ENCODE peak calls at places on chromosomes 3 and 15, in five cellular contexts. U is left ventricle myocardium inferior, V is esophagus muscularis mucosa, D is neural progenitor cell, T is kidney. O is an unnamed sample.

GRCh38 chr3:59820352-59820934 is 770.6 kb upstream of the CFAP20DC start:
- DNase-seq in V (peak), T (no peak), U (no peak), D (no peak), O (no peak)

GRCh38 chr3:151580592-151580991 is 119.7 kb upstream of the IGSF10 start:
- DNase-seq in D (no peak), V (no peak), T (no peak), U (no peak), O (no peak)

GRCh38 chr3:140505256-140505655 is 172.6 kb upstream of the TRIM42 start:
- DNase-seq in V (no peak), D (peak), U (no peak), T (no peak), O (no peak)

GRCh38 chr3:154552338-154552737 is 122.3 kb upstream of the GPR149 start:
- DNase-seq in D (peak), T (no peak), V (no peak), U (no peak), O (no peak)

GRCh38 chr3:125219261-125219701 is 6.7 kb upstream of the SLC12A8 start:
- DNase-seq in V (no peak), U (no peak), D (peak), T (no peak), O (no peak)

GRCh38 chr15:57969355-57969754 is 96.2 kb downstream of the ALDH1A2 start:
- DNase-seq in T (no peak), U (no peak), V (no peak), D (peak), O (no peak)

GRCh38 chr3:43055393-43055792 is 50.5 kb downstream of the POMGNT2 start:
- DNase-seq in V (no peak), D (no peak), T (no peak), U (no peak), O (no peak)

GRCh38 chr3:19920401-19921075 is 13.5 kb downstream of the EFHB start:
- DNase-seq in V (no peak), D (no peak), T (no peak), U (no peak), O (no peak)

GRCh38 chr3:135084404-135084803 is 289.3 kb downstream of the EPHB1 start:
- DNase-seq in T (no peak), V (peak), D (no peak), U (no peak), O (no peak)

GRCh38 chr3:88059380-88060160 is 515 bp downstream of the ZNF654 start:
- DNase-seq in U (no peak), V (peak), D (peak), T (peak), O (no peak)

GRCh38 chr15:97026781-97027180 is 696.3 kb downstream of the NR2F2 start:
- DNase-seq in V (no peak), U (no peak), D (no peak), T (no peak), O (no peak)

GRCh38 chr15:90838066-90838465 is 30.3 kb upstream of the FURIN start:
- DNase-seq in T (no peak), D (no peak), U (no peak), V (no peak), O (no peak)

GRCh38 chr3:189269356-189269755 is 97.6 kb downstream of the TPRG1 start:
- DNase-seq in U (no peak), V (no peak), T (no peak), D (no peak), O (no peak)

GRCh38 chr3:189267981-189268613 is 96.3 kb downstream of the TPRG1 start:
- DNase-seq in D (peak), V (no peak), U (no peak), T (no peak), O (no peak)

GRCh38 chr3:189273736-189274135 is 102.0 kb downstream of the TPRG1 start:
- DNase-seq in V (no peak), U (no peak), D (no peak), T (no peak), O (no peak)

GRCh38 chr3:189272500-189273119 is 100.8 kb downstream of the TPRG1 start:
- DNase-seq in U (no peak), D (peak), V (no peak), T (no peak), O (no peak)

GRCh38 chr3:189270248-189270832 is 98.6 kb downstream of the TPRG1 start:
- DNase-seq in U (peak), V (no peak), D (peak), T (peak), O (no peak)
- TF ChIP-seq CTCF in U (peak), V (peak), D (peak), T (peak), O (peak)

GRCh38 chr3:8500208-8500961 is 1.2 kb upstream of the LMCD1 start:
- DNase-seq in V (no peak), T (no peak), U (no peak), D (peak), O (no peak)
- TF ChIP-seq CTCF in V (no peak), T (no peak), U (no peak), D (peak), O (peak)

DNA sequence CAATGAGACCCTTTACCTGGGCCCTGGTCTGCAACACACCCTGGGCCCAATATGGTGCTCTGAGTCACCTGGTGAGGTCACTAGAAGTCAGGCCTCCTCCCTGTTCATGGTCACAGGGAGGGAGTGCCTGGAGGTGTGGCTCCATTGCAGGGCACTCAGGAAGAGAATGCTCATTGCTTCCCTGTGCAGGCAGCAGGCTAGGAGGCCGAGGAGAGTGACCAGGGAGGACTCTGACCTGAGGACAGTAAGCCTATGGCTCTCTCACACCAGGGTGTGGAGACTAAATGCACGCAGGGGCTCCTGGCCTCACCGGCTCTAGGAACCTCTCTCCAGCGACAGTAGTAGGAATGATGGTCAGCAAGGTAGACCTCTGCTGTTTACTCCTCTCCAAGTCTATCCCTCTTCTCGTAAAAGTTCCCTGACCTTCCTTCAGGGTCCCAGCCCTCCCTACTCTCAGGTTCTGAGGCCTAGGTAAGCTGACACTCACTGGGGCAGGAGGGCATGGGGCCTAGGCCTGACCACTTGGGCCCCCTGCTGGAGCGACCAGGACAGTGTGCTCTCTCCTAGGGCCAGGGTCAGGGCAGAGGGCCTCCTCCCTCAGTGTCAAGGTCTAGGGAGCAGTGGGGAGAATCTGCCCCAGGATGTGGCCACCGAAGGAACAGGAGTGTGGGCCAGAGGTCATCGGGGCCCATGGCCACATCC is 9.6 kb upstream of the SLCO2A1 start:
- DNase-seq in V (peak), U (no peak), D (no peak), T (no peak), O (no peak)
- TF ChIP-seq CTCF in V (no peak), U (peak), D (no peak), T (no peak), O (no peak)

GRCh38 chr3:107662586-107662985 is 139.8 kb downstream of the BBX start:
- DNase-seq in U (no peak), D (no peak), V (no peak), T (no peak), O (no peak)

GRCh38 chr3:107666853-107667252 is 144.1 kb downstream of the BBX start:
- DNase-seq in D (no peak), U (no peak), T (no peak), V (no peak), O (no peak)

GRCh38 chr3:107665351-107665750 is 142.6 kb downstream of the BBX start:
- DNase-seq in U (no peak), V (no peak), D (no peak), T (no peak), O (no peak)

GRCh38 chr3:107663266-107663665 is 140.5 kb downstream of the BBX start:
- DNase-seq in V (no peak), D (no peak), U (no peak), T (no peak), O (no peak)

GRCh38 chr3:107664614-107665013 is 141.9 kb downstream of the BBX start:
- DNase-seq in V (no peak), U (no peak), T (no peak), D (peak), O (no peak)
- TF ChIP-seq CTCF in V (no peak), U (no peak), T (no peak), D (peak), O (peak)

DNA sequence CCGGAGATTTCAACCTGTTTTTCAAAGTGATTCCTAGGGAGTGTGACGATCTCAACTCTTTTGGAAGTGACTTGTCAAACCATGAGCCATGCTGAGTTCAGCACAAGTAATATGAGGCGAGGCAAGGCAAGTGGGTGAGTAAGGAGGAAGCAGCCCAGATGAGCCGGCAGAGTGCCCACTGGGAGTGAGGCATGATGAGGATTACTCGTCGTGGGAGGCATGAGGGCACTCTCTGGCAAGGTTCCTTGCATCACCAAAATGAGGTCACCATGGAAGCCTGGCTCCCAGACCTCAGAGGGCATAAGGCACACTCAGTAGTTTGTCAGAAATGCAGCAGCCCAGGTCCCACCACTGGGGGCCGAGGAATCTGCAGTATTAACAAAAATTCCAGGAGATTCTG is 636.1 kb downstream of the MAGI1 start:
- DNase-seq in D (no peak), U (no peak), T (no peak), V (no peak), O (peak)
- TF ChIP-seq CTCF in D (no peak), U (no peak), T (no peak), V (no peak), O (no peak)

DNA sequence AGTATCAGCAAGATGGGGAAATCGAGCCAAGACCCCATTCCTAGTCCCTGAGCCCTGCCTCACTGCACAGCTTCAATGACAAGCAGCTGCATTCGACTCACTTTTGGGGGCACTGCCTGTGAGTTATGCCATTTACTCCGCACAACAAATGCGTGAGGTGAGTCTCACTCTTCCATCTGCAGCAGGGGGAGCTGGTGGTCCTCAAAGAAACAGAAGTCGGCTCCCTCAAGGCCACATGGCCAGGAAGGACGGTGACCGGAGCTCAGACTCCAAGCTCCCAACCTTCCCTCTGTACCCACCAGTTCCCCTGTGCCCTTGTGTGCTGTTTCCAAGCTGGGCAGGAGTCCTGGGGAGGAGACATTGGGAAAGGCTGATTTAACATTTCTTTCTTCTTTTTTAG is 127.7 kb upstream of the IQSEC1 start:
- DNase-seq in U (no peak), V (no peak), T (no peak), D (peak), O (no peak)
- TF ChIP-seq CTCF in U (peak), V (no peak), T (no peak), D (peak), O (peak)

GRCh38 chr3:126928921-126929485 is 53.9 kb upstream of the PLXNA1 start:
- DNase-seq in T (no peak), U (no peak), D (no peak), V (no peak), O (no peak)

GRCh38 chr3:126927405-126927750 is 55.5 kb upstream of the PLXNA1 start:
- DNase-seq in D (no peak), T (no peak), V (no peak), U (no peak), O (no peak)

GRCh38 chr3:126925411-126926171 is 57.3 kb upstream of the PLXNA1 start:
- DNase-seq in U (no peak), V (no peak), D (no peak), T (no peak), O (no peak)

GRCh38 chr3:126927846-126928245 is 55.1 kb upstream of the PLXNA1 start:
- DNase-seq in T (no peak), U (no peak), D (no peak), V (no peak), O (no peak)

GRCh38 chr3:126926684-126927404 is 56.1 kb upstream of the PLXNA1 start:
- DNase-seq in U (peak), T (no peak), D (no peak), V (no peak), O (no peak)
- TF ChIP-seq CTCF in U (no peak), T (no peak), D (no peak), V (no peak), O (peak)

GRCh38 chr3:111906667-111907066 is 47.6 kb downstream of the PHLDB2 start:
- DNase-seq in T (no peak), V (no peak), U (no peak), D (no peak), O (no peak)

GRCh38 chr3:111902534-111902933 is 43.5 kb downstream of the PHLDB2 start:
- DNase-seq in V (no peak), D (no peak), T (no peak), U (no peak), O (no peak)

GRCh38 chr3:111907151-111907550 is 48.1 kb downstream of the PHLDB2 start:
- DNase-seq in D (no peak), T (no peak), V (no peak), U (no peak), O (no peak)

GRCh38 chr3:111903067-111903511 is 44.0 kb downstream of the PHLDB2 start:
- DNase-seq in D (peak), V (no peak), T (no peak), U (no peak), O (no peak)

DNA sequence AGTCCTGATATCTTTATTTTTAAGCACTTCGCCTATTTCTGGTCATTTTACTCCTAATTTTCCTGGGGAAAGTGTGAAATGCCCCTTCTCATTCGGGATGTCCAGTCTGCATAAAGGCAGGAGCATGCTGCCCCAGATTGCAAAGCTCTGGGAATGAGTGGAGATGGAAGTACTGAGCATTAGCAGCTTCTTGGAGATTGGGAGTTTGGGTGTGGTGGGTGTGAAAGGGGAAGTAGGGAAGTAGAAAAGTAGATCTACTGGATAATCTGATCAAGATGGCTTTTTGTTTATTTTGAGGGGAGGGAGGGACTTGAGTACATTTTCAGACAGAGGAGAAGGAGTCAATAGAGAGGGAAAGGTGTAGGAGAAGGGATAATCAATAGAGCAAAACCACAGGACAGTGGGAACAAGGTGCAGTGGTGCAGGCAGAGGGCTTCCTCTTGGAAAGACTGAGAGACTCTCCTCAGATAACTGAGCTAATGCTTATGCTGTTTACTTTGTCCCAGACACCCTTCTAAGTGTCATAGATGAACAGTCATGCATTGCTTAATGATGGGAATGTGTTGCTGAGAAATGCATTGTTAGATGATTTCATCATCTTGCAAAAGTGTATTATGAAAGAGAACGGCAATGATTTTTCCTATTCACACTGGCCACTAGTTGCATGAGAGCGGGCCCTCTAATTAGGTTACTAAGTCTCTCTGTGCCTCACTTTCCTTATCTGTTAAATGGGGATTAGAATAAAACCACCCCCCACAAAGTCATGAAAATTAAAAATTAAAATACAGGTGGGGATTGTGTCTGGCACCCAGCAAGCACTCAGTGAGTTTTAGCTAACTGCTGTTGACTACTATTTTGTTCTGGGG is 45.5 kb downstream of the PHLDB2 start:
- DNase-seq in V (no peak), T (no peak), U (no peak), D (no peak), O (no peak)
- TF ChIP-seq CTCF in V (no peak), T (no peak), U (no peak), D (no peak), O (peak)

GRCh38 chr15:25094066-25094465 is 139.3 kb downstream of the SNRPN start:
- DNase-seq in V (peak), U (no peak), T (no peak), D (no peak), O (no peak)
- TF ChIP-seq CTCF in V (no peak), U (no peak), T (no peak), D (no peak), O (no peak)

GRCh38 chr3:4163006-4163405 is 140.2 kb upstream of the SETMAR start:
- DNase-seq in D (peak), U (no peak), V (no peak), T (no peak), O (no peak)

GRCh38 chr3:4166540-4166939 is 136.6 kb upstream of the SETMAR start:
- DNase-seq in V (no peak), D (no peak), T (no peak), U (no peak), O (no peak)

GRCh38 chr3:4158329-4158728 is 144.8 kb upstream of the SETMAR start:
- DNase-seq in V (no peak), T (no peak), D (no peak), U (no peak), O (no peak)

GRCh38 chr3:4162132-4162531 is 141.0 kb upstream of the SETMAR start:
- DNase-seq in U (peak), T (no peak), D (no peak), V (no peak), O (no peak)
- TF ChIP-seq CTCF in U (no peak), T (no peak), D (no peak), V (no peak), O (no peak)